ENCODE peak calls at places on chromosomes 13 and 19, in seven cellular contexts. Q is PC-9; G is mammary epithelial cell; L is caudate nucleus; H is K562; X is IMR-90; D is CD4-positive, alpha-beta memory T cell. O is an unnamed sample.

GRCh38 chr13:94028234-94029145 is 451.0 kb downstream of the DCT start:
- DNase-seq in H (no peak), G (no peak), X (no peak), L (no peak), D (no peak), Q (no peak), O (no peak)

GRCh38 chr13:68872338-68872737 is 1235.3 kb upstream of the ATXN8OS start:
- DNase-seq in H (no peak), Q (no peak), D (no peak), X (no peak), G (no peak), L (no peak), O (no peak)

GRCh38 chr19:30711296-30711695 is 339.1 kb downstream of the ZNF536 start:
- DNase-seq in X (no peak), L (no peak), H (no peak), D (no peak), G (no peak), Q (no peak), O (peak)

GRCh38 chr19:726993-727956 is 18.5 kb downstream of the PALM start:
- DNase-seq in D (no peak), L (no peak), G (no peak), H (no peak), Q (no peak), X (no peak), O (no peak)

GRCh38 chr13:51729853-51730553 is 74.0 kb downstream of the DHRS12 start:
- DNase-seq in H (peak), L (no peak), X (peak), G (peak), D (no peak), Q (peak), O (no peak)

GRCh38 chr19:43651758-43652545 is 12.3 kb upstream of the CADM4 start:
- DNase-seq in X (peak), D (no peak), L (peak), H (peak), Q (peak), G (no peak), O (peak)

GRCh38 chr19:45569619-45570421 is 14.8 kb downstream of the OPA3 start:
- DNase-seq in H (peak), Q (peak), X (no peak), L (peak), D (peak), G (no peak), O (peak)

GRCh38 chr13:112587359-112587766 is 590 bp downstream of the TUBGCP3 start:
- DNase-seq in D (peak), L (peak), Q (peak), G (peak), X (peak), H (peak), O (peak)

GRCh38 chr13:42246541-42246940 is 25.4 kb upstream of the AKAP11 start:
- DNase-seq in X (no peak), D (no peak), L (peak), G (no peak), H (no peak), Q (no peak), O (no peak)

GRCh38 chr13:48412100-48412556 is 785 bp downstream of the LPAR6 start:
- DNase-seq in G (peak), X (peak), D (no peak), Q (no peak), H (no peak), L (no peak), O (no peak)

GRCh38 chr19:33401683-33402420 is 28.3 kb downstream of the CEBPG start:
- DNase-seq in H (no peak), D (no peak), X (no peak), Q (no peak), L (no peak), G (no peak), O (no peak)

GRCh38 chr13:109976206-109976997 is 190.0 kb upstream of the IRS2 start:
- DNase-seq in X (no peak), D (no peak), L (no peak), H (no peak), G (no peak), Q (no peak), O (no peak)

GRCh38 chr13:26280295-26280694 is 26.4 kb downstream of the CDK8 start:
- DNase-seq in X (peak), H (no peak), G (peak), L (no peak), Q (no peak), D (no peak), O (no peak)

GRCh38 chr19:50224986-50225747 is 21.7 kb downstream of the MYH14 start:
- DNase-seq in D (no peak), L (peak), X (no peak), Q (no peak), H (no peak), G (no peak), O (no peak)

GRCh38 chr13:106078191-106078590 is 457.3 kb downstream of the EFNB2 start:
- DNase-seq in H (no peak), G (peak), D (no peak), Q (no peak), L (no peak), X (peak), O (no peak)

GRCh38 chr13:20401958-20402856 is 123.5 kb downstream of the CRYL1 start:
- DNase-seq in X (peak), D (no peak), Q (peak), G (peak), H (no peak), L (no peak), O (no peak)

GRCh38 chr13:25874907-25875306 is 176.9 kb downstream of the SHISA2 start:
- DNase-seq in D (peak), G (no peak), L (no peak), X (no peak), H (no peak), Q (no peak), O (no peak)

GRCh38 chr13:65913173-65913572 is 1317.0 kb downstream of the PCDH9 start:
- DNase-seq in D (no peak), Q (no peak), H (no peak), G (peak), X (peak), L (no peak), O (no peak)

GRCh38 chr19:33811246-33811645 is 14.6 kb downstream of the KCTD15 start:
- DNase-seq in G (no peak), L (no peak), D (no peak), Q (no peak), X (no peak), H (no peak), O (no peak)

GRCh38 chr19:3785464-3785937 is 680 bp downstream of the MATK start:
- DNase-seq in X (no peak), H (peak), D (no peak), Q (no peak), G (no peak), L (peak), O (no peak)

GRCh38 chr19:27805848-27806247 is 1407.1 kb downstream of the UQCRFS1 start:
- DNase-seq in H (no peak), G (no peak), Q (no peak), L (no peak), D (no peak), X (no peak), O (no peak)
- H3K27ac ChIP-seq in H (no peak), G (no peak), Q (no peak), L (no peak), D (no peak), X (no peak), O (no peak)

GRCh38 chr13:23723463-23723862 is 153.3 kb downstream of the TNFRSF19 start:
- DNase-seq in H (no peak), X (peak), L (no peak), G (no peak), Q (no peak), D (no peak), O (no peak)
- H3K27ac ChIP-seq in H (no peak), X (peak), L (no peak), G (no peak), Q (no peak), D (no peak), O (no peak)

GRCh38 chr13:30872685-30873443 is 33.2 kb upstream of the MEDAG start:
- DNase-seq in L (peak), G (peak), X (peak), Q (no peak), H (no peak), D (no peak), O (no peak)

GRCh38 chr13:30874561-30874960 is 31.5 kb upstream of the MEDAG start:
- DNase-seq in X (no peak), Q (no peak), G (no peak), L (no peak), D (no peak), H (no peak), O (no peak)

GRCh38 chr13:30872195-30872594 is 33.9 kb upstream of the MEDAG start:
- DNase-seq in Q (no peak), G (no peak), D (no peak), H (no peak), L (no peak), X (no peak), O (no peak)

GRCh38 chr13:30874111-30874510 is 32.0 kb upstream of the MEDAG start:
- DNase-seq in L (no peak), X (no peak), D (no peak), Q (no peak), G (no peak), H (no peak), O (peak)

DNA sequence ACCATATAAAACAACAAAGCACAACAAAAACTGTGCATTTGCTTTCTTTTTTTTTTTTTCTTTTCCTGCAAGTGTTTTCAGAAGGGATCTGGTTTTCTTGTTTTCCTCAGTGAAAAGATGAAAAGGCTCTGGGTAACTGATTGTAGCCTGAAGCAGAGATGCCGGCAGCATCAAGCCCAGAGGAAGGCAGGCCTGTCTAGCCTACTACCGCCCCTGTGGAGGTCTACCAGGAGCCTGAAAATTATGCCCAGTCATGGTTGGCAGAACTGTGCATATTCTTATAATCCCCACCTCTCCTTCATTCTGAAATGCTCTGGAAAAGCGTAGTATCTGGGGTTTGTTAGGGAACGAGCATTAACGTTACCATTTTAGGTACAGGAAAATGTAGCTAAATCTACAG is 32.6 kb upstream of the MEDAG start:
- DNase-seq in X (peak), H (no peak), G (no peak), Q (no peak), L (no peak), D (no peak), O (no peak)
- H3K27ac ChIP-seq in X (peak), H (no peak), G (no peak), Q (no peak), L (peak), D (no peak), O (no peak)

GRCh38 chr19:10688545-10689280 is 12.5 kb upstream of the QTRT1 start:
- DNase-seq in D (no peak), X (no peak), L (no peak), G (no peak), H (no peak), Q (no peak), O (no peak)

GRCh38 chr19:10685210-10685609 is 16.0 kb upstream of the QTRT1 start:
- DNase-seq in L (peak), H (no peak), Q (no peak), D (no peak), X (no peak), G (no peak), O (no peak)

GRCh38 chr19:10686661-10687517 is 14.3 kb upstream of the QTRT1 start:
- DNase-seq in H (no peak), X (peak), G (peak), D (no peak), L (peak), Q (no peak), O (no peak)

GRCh38 chr19:10687518-10688288 is 13.5 kb upstream of the QTRT1 start:
- DNase-seq in G (no peak), H (no peak), L (no peak), D (no peak), Q (no peak), X (no peak), O (no peak)

DNA sequence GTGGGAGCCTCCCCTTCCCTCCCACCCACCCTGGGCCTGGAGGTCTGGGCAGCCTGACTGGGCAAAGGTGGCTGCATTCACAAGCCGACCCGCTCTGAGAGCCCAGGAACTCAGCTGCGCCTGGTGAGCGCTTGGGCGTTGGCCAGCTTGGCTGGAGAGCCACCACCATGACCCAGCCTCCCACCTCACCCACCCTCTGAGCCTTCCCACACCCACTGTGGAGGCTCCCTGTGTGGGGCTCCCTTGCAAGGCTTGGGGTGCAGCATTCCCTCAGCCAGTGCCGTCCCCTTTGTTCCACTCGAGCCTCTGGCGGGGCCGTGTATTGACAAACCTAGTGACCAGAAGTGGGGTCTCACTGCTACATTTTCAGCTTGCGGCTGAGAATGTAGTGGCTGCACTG is 15.0 kb upstream of the QTRT1 start:
- DNase-seq in Q (no peak), D (no peak), X (no peak), G (no peak), L (no peak), H (no peak), O (no peak)
- H3K27ac ChIP-seq in Q (no peak), D (no peak), X (no peak), G (no peak), L (peak), H (no peak), O (no peak)

GRCh38 chr19:17866312-17867012 is 5.3 kb upstream of the SLC5A5 start:
- DNase-seq in H (no peak), X (no peak), L (no peak), D (no peak), Q (no peak), G (no peak), O (no peak)

GRCh38 chr19:17862711-17863519 is 3.2 kb downstream of the RPL18A start:
- DNase-seq in Q (no peak), L (no peak), X (no peak), H (no peak), D (no peak), G (no peak), O (no peak)

GRCh38 chr19:17863520-17864182 is 3.9 kb downstream of the RPL18A start:
- DNase-seq in L (no peak), D (no peak), X (no peak), G (no peak), Q (no peak), H (peak), O (peak)

GRCh38 chr19:17867087-17867486 is 4.7 kb upstream of the SLC5A5 start:
- DNase-seq in D (no peak), H (no peak), G (no peak), L (no peak), X (no peak), Q (no peak), O (no peak)

DNA sequence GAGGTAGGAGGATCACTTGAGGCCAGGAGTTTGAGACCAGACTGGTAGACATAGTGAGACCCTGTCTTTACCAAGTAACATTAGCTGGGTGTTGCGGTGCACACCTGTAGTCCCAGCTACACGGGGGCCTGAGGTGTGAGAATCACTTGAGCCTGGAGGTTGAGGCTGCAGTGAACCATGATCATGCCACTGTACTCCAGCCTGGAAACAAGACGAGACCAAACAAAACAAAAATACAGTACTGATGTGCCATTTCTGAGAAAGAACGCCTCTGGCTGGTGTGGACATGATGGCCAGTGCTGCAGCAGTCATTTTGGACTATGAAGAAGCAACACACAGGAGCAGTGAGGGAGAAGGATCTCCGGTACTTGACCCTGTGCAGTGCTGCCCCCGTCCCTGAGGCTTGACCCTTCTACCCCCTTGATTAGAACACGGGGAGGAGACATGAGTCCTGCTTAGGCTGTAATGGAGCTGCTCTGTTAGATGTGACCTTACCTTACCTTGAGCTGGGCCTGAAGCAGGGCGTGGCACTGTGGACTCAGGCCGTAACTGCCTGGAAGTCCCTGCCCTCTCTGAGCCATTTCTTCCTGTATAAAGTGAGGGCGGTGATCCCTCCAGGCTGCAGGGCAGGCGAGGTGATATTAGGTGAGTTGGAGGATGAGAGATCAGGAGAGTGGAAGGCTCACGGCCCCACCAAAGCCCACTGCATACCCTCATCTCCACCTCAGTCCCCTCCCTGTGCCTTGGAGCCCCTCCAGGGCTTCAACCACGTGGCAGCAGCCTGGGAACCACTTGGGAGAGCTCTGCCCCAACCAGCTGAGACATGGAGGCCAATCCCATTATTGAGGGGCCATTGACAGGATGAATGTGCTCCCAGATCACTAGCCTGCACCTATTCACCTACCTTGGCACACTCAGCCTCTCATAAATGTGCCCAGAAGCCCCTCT is 5.9 kb downstream of the RPL18A start:
- DNase-seq in X (no peak), H (peak), D (no peak), G (peak), Q (peak), L (no peak), O (peak)
- H3K27ac ChIP-seq in X (no peak), H (peak), D (no peak), G (no peak), Q (peak), L (no peak), O (no peak)

GRCh38 chr13:96967248-96967745 is 27.0 kb downstream of the OXGR1 start:
- DNase-seq in Q (no peak), G (no peak), D (no peak), H (peak), X (no peak), L (no peak), O (no peak)

GRCh38 chr13:96968027-96968426 is 26.2 kb downstream of the OXGR1 start:
- DNase-seq in L (no peak), X (no peak), D (no peak), H (no peak), G (no peak), Q (no peak), O (no peak)

GRCh38 chr13:96963786-96964475 is 30.3 kb downstream of the OXGR1 start:
- DNase-seq in G (peak), H (no peak), D (no peak), X (no peak), Q (no peak), L (no peak), O (no peak)

DNA sequence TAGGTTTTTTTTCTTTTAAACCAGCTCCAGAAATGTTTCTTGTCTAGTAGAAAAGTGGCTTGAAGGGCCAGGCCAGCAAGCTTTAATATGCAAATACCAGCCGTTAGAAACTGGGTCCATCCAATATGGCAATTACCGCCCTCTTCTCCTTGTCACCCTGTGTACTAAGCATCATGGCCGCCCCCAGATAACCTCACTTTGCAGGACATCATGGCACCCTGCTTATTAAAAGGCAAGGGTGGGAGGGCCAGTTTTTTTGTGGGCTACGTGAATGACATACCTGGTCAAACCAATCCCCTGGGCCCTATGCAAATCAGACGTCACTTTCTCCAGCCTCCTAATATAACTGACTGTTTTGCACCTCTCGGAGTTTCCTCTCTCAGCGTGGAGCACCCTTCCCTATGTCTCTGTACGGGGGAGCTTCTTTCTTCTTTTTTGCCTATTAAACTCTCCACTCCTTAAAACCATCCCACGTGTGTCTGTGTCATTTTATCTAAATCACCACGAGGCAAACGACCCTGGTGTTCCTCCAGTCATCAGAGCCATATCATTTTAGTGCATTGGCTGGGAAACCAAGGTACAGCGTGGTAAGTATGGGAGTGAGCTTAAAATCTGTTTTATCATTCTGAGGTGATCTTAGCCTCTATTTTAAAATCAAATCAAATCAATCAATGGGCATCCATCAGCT is 27.7 kb downstream of the OXGR1 start:
- DNase-seq in Q (no peak), L (no peak), G (no peak), H (peak), X (no peak), D (no peak), O (no peak)
- H3K27ac ChIP-seq in Q (no peak), L (no peak), G (no peak), H (no peak), X (no peak), D (no peak), O (no peak)

GRCh38 chr19:15403151-15403531 is 15.6 kb downstream of the AKAP8L start:
- DNase-seq in Q (no peak), D (no peak), L (no peak), H (no peak), G (no peak), X (no peak), O (no peak)
- H3K27ac ChIP-seq in Q (no peak), D (no peak), L (no peak), H (no peak), G (no peak), X (no peak), O (no peak)

GRCh38 chr13:99386495-99386894 is 79.3 kb upstream of the GPR183 start:
- DNase-seq in L (no peak), G (no peak), D (no peak), H (no peak), X (no peak), Q (no peak), O (peak)
- H3K27ac ChIP-seq in L (no peak), G (no peak), D (peak), H (no peak), X (no peak), Q (no peak), O (no peak)

GRCh38 chr19:16398530-16399241 is 73.1 kb downstream of the EPS15L1 start:
- DNase-seq in X (peak), D (no peak), G (no peak), Q (no peak), L (no peak), H (no peak), O (no peak)
- H3K27ac ChIP-seq in X (no peak), D (peak), G (no peak), Q (no peak), L (peak), H (no peak), O (no peak)

O was measured in WERI-Rb-1.